ENCODE peak calls at places on chromosome 4, in eight cellular contexts. A, T, K, Z, F, V, G and J are unnamed samples. For H3K4me1, the result is how much of the 10 kb centered on the place peaks cover.

GRCh38 chr4:20984011-20984836 is 284.0 kb downstream of the PACRGL start:
- DNase-seq in F (no peak), A (peak), K (no peak), T (peak), G (no peak), Z (no peak), V (peak), J (no peak)

GRCh38 chr4:126954537-126955291 is 678.0 kb upstream of the INTU start:
- DNase-seq in G (no peak), K (no peak), T (no peak), Z (no peak), V (no peak), F (no peak), A (no peak), J (no peak)

GRCh38 chr4:100679926-100680325 is 162.1 kb upstream of the EMCN start:
- DNase-seq in A (no peak), G (no peak), Z (no peak), F (no peak), V (no peak), T (no peak), K (no peak), J (no peak)

GRCh38 chr4:155568641-155569040 is 98.0 kb upstream of the GUCY1A1 start:
- DNase-seq in T (no peak), Z (no peak), K (no peak), F (no peak), A (no peak), V (no peak), G (no peak), J (no peak)

GRCh38 chr4:98448923-98449322 is 187.7 kb downstream of the RAP1GDS1 start:
- DNase-seq in A (no peak), Z (no peak), G (no peak), F (peak), V (peak), T (no peak), K (no peak), J (no peak)

GRCh38 chr4:158758142-158758541 is 10.7 kb upstream of the FNIP2 start:
- DNase-seq in K (no peak), A (no peak), T (no peak), F (no peak), G (no peak), Z (no peak), V (no peak), J (no peak)

GRCh38 chr4:69224891-69225290 is 10.3 kb upstream of the UGT2B11 start:
- DNase-seq in K (no peak), A (no peak), V (peak), F (no peak), Z (no peak), T (peak), G (no peak), J (no peak)

GRCh38 chr4:88737304-88738015 is 39.8 kb upstream of the NAP1L5 start:
- DNase-seq in K (peak), A (peak), T (peak), V (peak), G (no peak), Z (no peak), F (peak), J (no peak)

GRCh38 chr4:83364312-83364711 is 29.7 kb upstream of the HPSE start:
- DNase-seq in T (no peak), K (no peak), G (no peak), A (no peak), F (no peak), Z (no peak), V (no peak), J (no peak)

GRCh38 chr4:61805979-61806378 is 605.9 kb downstream of the ADGRL3 start:
- DNase-seq in T (no peak), Z (no peak), F (no peak), K (no peak), G (no peak), A (no peak), V (no peak), J (no peak)

GRCh38 chr4:48767055-48767454 is 13.0 kb downstream of the FRYL start:
- DNase-seq in A (no peak), F (no peak), T (peak), G (no peak), Z (no peak), V (no peak), K (no peak), J (no peak)
- TF ChIP-seq CTCF in A (no peak), F (no peak), T (peak), G (no peak), Z (no peak), V (no peak), K (no peak), J (no peak)

DNA sequence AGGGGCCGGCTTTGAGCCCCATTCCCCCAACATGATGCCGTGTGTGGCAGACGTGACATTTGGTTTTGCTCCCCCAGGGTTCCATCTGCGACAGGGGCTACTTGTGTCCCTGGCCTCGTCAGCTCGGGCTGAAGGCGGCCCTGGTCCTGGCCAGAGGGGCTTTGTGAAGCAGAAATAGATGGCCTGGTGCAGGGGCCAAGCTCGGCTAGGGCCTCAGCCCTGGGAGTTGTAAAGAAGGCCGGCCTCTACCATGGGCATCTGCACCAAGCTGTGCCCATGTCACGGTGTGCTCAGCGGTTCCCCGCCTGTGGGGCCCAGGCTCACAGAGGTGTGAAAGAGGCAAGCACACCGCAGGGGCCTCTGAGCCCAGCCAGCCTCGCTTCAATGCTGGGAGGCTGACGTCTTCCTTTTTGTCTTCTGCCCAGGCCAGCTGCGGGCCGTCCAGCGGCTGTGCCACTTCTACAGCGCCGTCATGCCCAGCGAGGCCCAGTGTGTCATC is 32.5 kb downstream of the SH3TC1 start:
- DNase-seq in K (no peak), V (no peak), T (no peak), Z (no peak), G (no peak), F (no peak), A (no peak), J (no peak)
- H3K4me3 ChIP-seq in K (no peak), V (no peak), T (no peak), Z (no peak), G (no peak), F (no peak), A (no peak), J (no peak)

DNA sequence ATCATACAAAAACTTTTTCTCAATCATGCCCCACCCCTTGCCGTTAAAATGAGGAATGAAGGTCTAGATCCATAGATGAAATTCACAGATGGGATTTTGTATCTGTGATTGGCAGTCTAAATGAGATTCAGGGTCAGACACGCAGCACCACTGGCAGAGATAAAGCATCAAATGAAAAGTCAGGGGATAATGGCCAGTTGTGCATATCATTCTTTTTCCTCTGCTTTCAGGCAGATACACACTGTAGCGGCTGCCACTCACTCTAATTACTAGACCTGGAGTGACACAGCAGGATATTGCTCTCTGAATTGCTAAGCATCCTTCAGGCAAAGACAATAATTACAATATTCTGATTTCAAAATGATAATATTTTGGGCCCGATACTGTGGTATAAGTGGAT is 440.4 kb downstream of the MAPK10 start:
- DNase-seq in F (no peak), V (no peak), K (no peak), G (no peak), T (no peak), Z (no peak), A (no peak), J (no peak)
- H3K4me1 ChIP-seq in F (under half), V (under half), K (under half), G (under half), T (under half), Z (under half), A (under half), J (under half)

DNA sequence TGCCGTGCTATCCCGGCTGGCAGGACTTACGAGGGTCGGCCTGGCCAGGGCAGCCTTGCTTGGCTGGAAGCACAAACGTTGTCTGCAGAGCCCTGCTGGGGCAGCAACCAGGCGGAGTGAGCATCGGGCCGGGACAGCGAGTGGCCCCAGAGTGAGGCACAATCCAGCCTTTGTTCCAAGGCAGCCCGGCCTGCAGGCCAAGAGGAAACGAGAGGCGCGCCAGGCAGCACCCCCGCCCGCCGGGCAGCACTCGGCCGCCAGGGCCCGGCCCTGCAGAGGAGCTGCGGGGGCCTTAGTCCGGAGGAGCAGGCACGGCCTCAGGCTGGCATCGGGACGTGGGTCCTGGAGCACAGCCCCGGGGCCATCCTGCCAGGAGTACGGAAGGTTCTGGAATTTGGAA is 24.1 kb downstream of the FGFRL1 start:
- DNase-seq in G (peak), V (peak), F (no peak), A (no peak), T (no peak), K (peak), Z (peak), J (no peak)
- TF ChIP-seq CTCF in G (no peak), V (no peak), F (no peak), A (no peak), T (no peak), K (no peak), Z (no peak), J (no peak)

DNA sequence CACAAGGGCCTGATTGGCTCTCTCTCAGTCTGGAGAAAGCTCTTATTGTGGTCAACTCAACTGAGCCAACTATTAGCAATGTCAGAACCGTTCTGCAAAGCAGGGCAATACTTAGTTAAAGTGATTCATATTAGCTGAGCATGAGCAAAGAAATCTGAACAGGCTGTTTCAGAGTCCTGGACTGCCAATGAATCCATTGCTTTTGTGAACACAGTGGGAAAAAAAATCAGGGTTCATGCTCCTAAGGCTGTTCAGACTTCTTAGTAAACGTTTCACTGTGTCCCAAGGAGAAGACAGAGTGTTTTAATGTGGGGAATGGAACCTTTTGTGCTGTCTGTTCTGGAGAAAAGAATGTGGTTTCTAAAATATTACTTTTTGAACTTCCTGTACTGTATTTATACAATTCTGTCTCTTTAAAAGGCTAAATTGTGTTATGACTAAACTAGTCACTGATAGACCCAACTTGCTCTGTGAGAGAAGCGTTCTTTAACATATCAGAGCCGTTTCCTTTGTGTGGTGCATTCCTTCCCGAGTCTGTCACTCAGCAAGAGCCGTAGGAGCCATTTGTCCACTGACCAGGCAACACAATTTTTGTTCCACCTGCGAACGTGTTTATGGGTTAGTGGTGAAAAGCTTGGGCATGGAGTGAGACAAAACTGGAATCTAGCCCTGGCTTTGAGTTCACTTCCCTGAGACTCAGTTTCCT is 366.1 kb downstream of the FBXO8 start:
- DNase-seq in V (no peak), T (peak), A (no peak), K (no peak), Z (no peak), F (no peak), G (no peak), J (no peak)
- H3K4me3 ChIP-seq in V (no peak), T (no peak), A (no peak), K (no peak), Z (peak), F (no peak), G (no peak), J (no peak)

GRCh38 chr4:120733054-120733453 is 189.5 kb downstream of the PRDM5 start:
- DNase-seq in K (no peak), V (no peak), F (no peak), A (no peak), T (no peak), G (no peak), Z (no peak), J (no peak)
- H3K4me1 ChIP-seq in K (under half), V (under half), F (under half), A (under half), T (under half), G (under half), Z (under half), J (under half)